ENCODE peak calls at places on chromosomes 1 and 21, in nine cellular contexts. Y is A549; A is IMR-90; G is cardiac muscle cell; D is ovary; L is heart left ventricle; F is CD8-positive, alpha-beta T cell; T is CD4-positive, alpha-beta T cell; X is PC-3. H is an unnamed sample.

GRCh38 chr1:74496699-74497098 is 15.7 kb downstream of the LRRC53 start:
- DNase-seq in Y (no peak), A (no peak), G (no peak), D (no peak), L (no peak), F (no peak), T (no peak), X (no peak), H (no peak)

GRCh38 chr1:33039840-33040239 is 3.2 kb upstream of the AK2 start:
- DNase-seq in Y (no peak), A (no peak), G (no peak), D (no peak), L (no peak), F (no peak), T (no peak), X (no peak), H (no peak)

GRCh38 chr21:45236481-45236880 is 51.2 kb downstream of the POFUT2 start:
- DNase-seq in Y (no peak), A (no peak), G (no peak), D (no peak), L (no peak), F (no peak), T (no peak), X (peak), H (no peak)

GRCh38 chr1:29310616-29311180 is 74.4 kb downstream of the PTPRU start:
- DNase-seq in Y (no peak), A (no peak), G (no peak), D (no peak), L (no peak), F (no peak), T (no peak), X (no peak), H (no peak)

GRCh38 chr1:90721210-90722194 is 4.4 kb upstream of the BARHL2 start:
- DNase-seq in Y (peak), A (peak), G (peak), D (no peak), L (no peak), F (peak), T (peak), X (peak), H (no peak)

GRCh38 chr1:119943216-119943615 is 46.9 kb upstream of the ADAM30 start:
- DNase-seq in Y (no peak), A (no peak), G (no peak), D (no peak), L (no peak), F (no peak), T (no peak), X (no peak), H (no peak)

GRCh38 chr1:84689514-84690396 is 506 bp downstream of the SSX2IP start:
- DNase-seq in Y (peak), A (peak), G (peak), D (no peak), L (peak), F (no peak), T (no peak), X (peak), H (no peak)

GRCh38 chr1:21339402-21340229 is 49.4 kb upstream of the ECE1 start:
- DNase-seq in Y (no peak), A (no peak), G (no peak), D (peak), L (no peak), F (no peak), T (no peak), X (no peak), H (no peak)

GRCh38 chr21:45974073-45975016 is 7.2 kb upstream of the COL6A1 start:
- DNase-seq in Y (no peak), A (peak), G (no peak), D (peak), L (peak), F (peak), T (no peak), X (peak), H (no peak)

GRCh38 chr1:27235827-27236226 is 1.4 kb downstream of the WDTC1 start:
- DNase-seq in Y (no peak), A (peak), G (no peak), D (no peak), L (no peak), F (no peak), T (no peak), X (peak), H (no peak)

GRCh38 chr1:151989131-151989868 is 4.4 kb downstream of the S100A10 start:
- DNase-seq in Y (no peak), A (peak), G (no peak), D (no peak), L (no peak), F (peak), T (peak), X (peak), H (peak)

GRCh38 chr1:160750608-160751007 is 11.6 kb downstream of the SLAMF7 start:
- DNase-seq in Y (no peak), A (no peak), G (no peak), D (no peak), L (no peak), F (no peak), T (no peak), X (no peak), H (no peak)

GRCh38 chr1:219505886-219506285 is 107.0 kb downstream of the ZC3H11B start:
- DNase-seq in Y (no peak), A (no peak), G (no peak), D (no peak), L (no peak), F (no peak), T (no peak), X (peak), H (no peak)

GRCh38 chr1:17886361-17886760 is 131.2 kb downstream of the ACTL8 start:
- DNase-seq in Y (no peak), A (no peak), G (no peak), D (no peak), L (no peak), F (no peak), T (no peak), X (no peak), H (no peak)

GRCh38 chr21:44509539-44509938 is 30.5 kb downstream of the KRTAP10-1 start:
- DNase-seq in Y (no peak), A (no peak), G (no peak), D (no peak), L (peak), F (no peak), T (no peak), X (peak), H (no peak)

GRCh38 chr1:204777591-204777990 is 92.1 kb upstream of the LRRN2 start:
- DNase-seq in Y (no peak), A (no peak), G (no peak), D (no peak), L (no peak), F (no peak), T (no peak), X (no peak), H (no peak)

GRCh38 chr1:168755800-168756418 is 26.9 kb upstream of the DPT start:
- DNase-seq in Y (no peak), A (no peak), G (peak), D (no peak), L (no peak), F (no peak), T (no peak), X (no peak), H (no peak)

GRCh38 chr1:66478116-66478515 is 55.8 kb upstream of the SGIP1 start:
- DNase-seq in Y (peak), A (peak), G (no peak), D (no peak), L (no peak), F (no peak), T (no peak), X (peak), H (peak)

GRCh38 chr1:22584970-22585369 is 21.7 kb downstream of the EPHA8 start:
- DNase-seq in Y (no peak), A (no peak), G (no peak), D (no peak), L (no peak), F (no peak), T (no peak), X (no peak), H (no peak)

GRCh38 chr21:46429754-46430681 is 28.7 kb upstream of the DIP2A start:
- DNase-seq in Y (no peak), A (no peak), G (no peak), D (no peak), L (no peak), F (no peak), T (no peak), X (no peak), H (no peak)

GRCh38 chr1:195053478-195053877 is 1554.8 kb downstream of the KCNT2 start:
- DNase-seq in Y (no peak), A (peak), G (no peak), D (no peak), L (no peak), F (no peak), T (no peak), X (no peak), H (no peak)

GRCh38 chr1:228018961-228019721 is 12.3 kb downstream of the WNT3A start:
- DNase-seq in Y (no peak), A (no peak), G (no peak), D (no peak), L (no peak), F (peak), T (no peak), X (no peak), H (no peak)

GRCh38 chr1:55503663-55504305 is 288.6 kb upstream of the USP24 start:
- DNase-seq in Y (no peak), A (peak), G (no peak), D (no peak), L (no peak), F (no peak), T (no peak), X (no peak), H (no peak)

GRCh38 chr1:234750922-234751595 is 141.1 kb upstream of the IRF2BP2 start:
- DNase-seq in Y (no peak), A (no peak), G (no peak), D (no peak), L (no peak), F (no peak), T (no peak), X (no peak), H (no peak)

GRCh38 chr1:79322511-79323027 is 316.0 kb upstream of the ADGRL4 start:
- DNase-seq in Y (no peak), A (peak), G (no peak), D (no peak), L (no peak), F (no peak), T (no peak), X (peak), H (no peak)

GRCh38 chr1:93635614-93636543 is 45.8 kb downstream of the BCAR3 start:
- DNase-seq in Y (no peak), A (no peak), G (no peak), D (no peak), L (no peak), F (no peak), T (no peak), X (no peak), H (no peak)

GRCh38 chr21:40950970-40951369 is 104.0 kb upstream of the DSCAM start:
- DNase-seq in Y (no peak), A (no peak), G (no peak), D (no peak), L (no peak), F (no peak), T (no peak), X (no peak), H (no peak)

GRCh38 chr1:205486258-205486657 is 18.2 kb upstream of the CDK18 start:
- DNase-seq in Y (no peak), A (no peak), G (no peak), D (no peak), L (no peak), F (no peak), T (no peak), X (no peak), H (no peak)

GRCh38 chr1:155127105-155127671 is 488 bp upstream of the EFNA1 start:
- DNase-seq in Y (no peak), A (peak), G (peak), D (peak), L (no peak), F (no peak), T (no peak), X (peak), H (peak)

GRCh38 chr21:31509108-31510017 is 150.1 kb upstream of the SOD1 start:
- DNase-seq in Y (peak), A (no peak), G (no peak), D (no peak), L (no peak), F (peak), T (peak), X (peak), H (peak)

GRCh38 chr1:91670781-91671180 is 170.1 kb downstream of the CDC7 start:
- DNase-seq in Y (no peak), A (no peak), G (no peak), D (no peak), L (no peak), F (no peak), T (no peak), X (no peak), H (no peak)

GRCh38 chr1:42259059-42259738 is 75.8 kb downstream of the FOXJ3 start:
- DNase-seq in Y (no peak), A (peak), G (peak), D (no peak), L (no peak), F (no peak), T (no peak), X (no peak), H (no peak)

GRCh38 chr1:80417651-80418050 is 1383.1 kb upstream of the ADGRL2 start:
- DNase-seq in Y (no peak), A (peak), G (no peak), D (no peak), L (no peak), F (no peak), T (no peak), X (peak), H (peak)

GRCh38 chr1:209062081-209062480 is 521.4 kb upstream of the CAMK1G start:
- DNase-seq in Y (no peak), A (no peak), G (no peak), D (no peak), L (no peak), F (no peak), T (no peak), X (no peak), H (no peak)

GRCh38 chr21:18275740-18276139 is 31.1 kb downstream of the CHODL start:
- DNase-seq in Y (no peak), A (no peak), G (no peak), D (no peak), L (no peak), F (no peak), T (no peak), X (no peak), H (no peak)

GRCh38 chr1:58768971-58769808 is 14.7 kb downstream of the JUN start:
- DNase-seq in Y (peak), A (peak), G (peak), D (peak), L (peak), F (peak), T (peak), X (peak), H (no peak)

GRCh38 chr1:98104285-98104684 is 183.5 kb upstream of the DPYD start:
- DNase-seq in Y (no peak), A (peak), G (no peak), D (no peak), L (no peak), F (no peak), T (no peak), X (peak), H (no peak)

GRCh38 chr1:89927478-89927877 is 67.4 kb upstream of the ZNF326 start:
- DNase-seq in Y (no peak), A (no peak), G (no peak), D (no peak), L (no peak), F (no peak), T (no peak), X (no peak), H (no peak)

GRCh38 chr21:21200103-21200938 is 202.1 kb downstream of the NCAM2 start:
- DNase-seq in Y (no peak), A (peak), G (no peak), D (no peak), L (peak), F (no peak), T (no peak), X (peak), H (peak)

DNA sequence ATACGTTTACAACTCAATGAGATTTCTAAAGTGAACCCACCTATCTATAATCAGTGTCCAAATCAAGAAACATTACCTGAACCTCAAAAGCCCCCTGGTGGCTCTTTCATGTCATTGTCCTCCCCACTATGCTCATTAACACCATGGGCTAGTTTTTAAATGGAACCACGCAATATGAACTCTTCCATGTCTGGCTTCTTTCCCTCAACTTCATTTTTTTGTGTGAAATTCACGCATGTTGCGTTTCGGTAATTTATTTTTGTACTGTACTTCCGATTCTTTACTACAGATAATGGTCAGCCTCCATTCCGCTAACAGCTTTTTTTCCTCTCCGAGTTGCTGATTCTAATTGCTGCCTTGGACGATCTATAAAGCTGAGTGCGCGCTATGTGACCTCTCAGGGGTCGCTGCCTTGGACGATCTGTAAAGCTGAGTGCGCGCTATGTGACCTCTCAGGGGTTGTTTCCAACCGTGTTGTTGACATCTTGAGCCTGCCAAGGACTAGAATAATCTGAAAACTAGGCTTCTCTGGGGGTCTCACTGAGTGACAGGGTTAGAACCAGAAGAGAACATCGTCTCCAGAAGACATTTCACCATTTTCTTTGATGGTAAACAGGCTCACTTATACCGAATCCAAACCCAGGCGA is 1.1 kb upstream of the CACYBP start:
- DNase-seq in Y (peak), A (peak), G (peak), D (peak), L (no peak), F (peak), T (peak), X (peak), H (no peak)
- H3K27ac ChIP-seq in Y (peak), A (peak), G (peak), D (peak), L (peak), F (peak), T (peak), X (peak), H (peak)

GRCh38 chr1:115331531-115332331 is 6.3 kb downstream of the NGF start:
- DNase-seq in Y (no peak), A (peak), G (no peak), D (no peak), L (no peak), F (no peak), T (no peak), X (no peak), H (no peak)
- H3K27ac ChIP-seq in Y (no peak), A (peak), G (no peak), D (no peak), L (peak), F (no peak), T (no peak), X (peak), H (no peak)

GRCh38 chr1:203524824-203525223 is 30.9 kb downstream of the OPTC start:
- DNase-seq in Y (no peak), A (no peak), G (no peak), D (no peak), L (no peak), F (no peak), T (no peak), X (no peak), H (no peak)
- H3K27ac ChIP-seq in Y (no peak), A (no peak), G (no peak), D (no peak), L (no peak), F (no peak), T (no peak), X (no peak), H (no peak)

GRCh38 chr1:1027723-1028266 is 7.9 kb downstream of the AGRN start:
- DNase-seq in Y (no peak), A (no peak), G (no peak), D (no peak), L (no peak), F (no peak), T (no peak), X (no peak), H (no peak)
- H3K27ac ChIP-seq in Y (no peak), A (no peak), G (no peak), D (no peak), L (no peak), F (no peak), T (no peak), X (no peak), H (no peak)